ENCODE peak calls at places on chromosomes 4 and X, in six cellular contexts. E, W, Y, L, J and Q are unnamed samples.

GRCh38 chr4:1985287-1985686 is 23.5 kb downstream of the NELFA start:
- DNase-seq in E (no peak), W (no peak), Y (no peak), L (no peak), J (no peak), Q (no peak)

GRCh38 chr4:955931-956381 is 17.4 kb downstream of the DGKQ start:
- DNase-seq in E (no peak), W (no peak), Y (no peak), L (no peak), J (no peak), Q (no peak)

GRCh38 chr4:26459054-26459755 is 31.1 kb downstream of the CCKAR start:
- DNase-seq in E (peak; percentile 49), W (peak; percentile 51), Y (no peak), L (no peak), J (peak; percentile 2), Q (peak; percentile 55)

GRCh38 chr4:40189997-40190396 is 6.8 kb upstream of the RHOH start:
- DNase-seq in E (no peak), W (no peak), Y (no peak), L (no peak), J (peak; percentile 74), Q (no peak)

GRCh38 chr4:56026596-56026995 is 77.9 kb downstream of the CEP135 start:
- DNase-seq in E (no peak), W (no peak), Y (no peak), L (no peak), J (no peak), Q (no peak)

GRCh38 chrX:129957241-129958099 is 25.0 kb upstream of the BCORL1 start:
- DNase-seq in E (no peak), W (no peak), Y (peak; percentile 60), L (no peak), J (peak; percentile 31), Q (no peak)

GRCh38 chrX:6384391-6384790 is 150.5 kb downstream of the VCX3A start:
- DNase-seq in E (peak; percentile 2), W (no peak), Y (no peak), L (no peak), J (no peak), Q (peak; percentile 0)

GRCh38 chr4:34181311-34181808 is 2063.0 kb downstream of the ARAP2 start:
- DNase-seq in E (no peak), W (no peak), Y (no peak), L (no peak), J (no peak), Q (no peak)

GRCh38 chrX:104309169-104309568 is 54.4 kb upstream of the ESX1 start:
- DNase-seq in E (no peak), W (no peak), Y (no peak), L (no peak), J (no peak), Q (no peak)

GRCh38 chr4:5460106-5460801 is 248.1 kb downstream of the EVC2 start:
- DNase-seq in E (no peak), W (no peak), Y (peak; percentile 24), L (no peak), J (no peak), Q (peak; percentile 16)

GRCh38 chr4:76538296-76538695 is 103.3 kb downstream of the SHROOM3 start:
- DNase-seq in E (no peak), W (no peak), Y (no peak), L (no peak), J (no peak), Q (no peak)